ENCODE peak calls at places on chromosomes 12 and 14, in six cellular contexts. One of them, this sample, is unnamed.

GRCh38 chr12:56348776-56349175 is 10.1 kb downstream of the IL23A start:
- DNase-seq in BE2C: no peak
- DNase-seq in aorta: no peak
- DNase-seq in mucosa of descending colon: no peak
- DNase-seq in Panc1: no peak
- DNase-seq in OCI-LY7: no peak
- DNase-seq in this sample: no peak

GRCh38 chr14:73477618-73478266 is 13.0 kb upstream of the RIOX1 start:
- DNase-seq in BE2C: no peak
- DNase-seq in OCI-LY7: no peak
- DNase-seq in mucosa of descending colon: no peak
- DNase-seq in aorta: no peak
- DNase-seq in Panc1: no peak
- DNase-seq in this sample: no peak

GRCh38 chr14:23478109-23478698 is 8.7 kb downstream of the NGDN start:
- DNase-seq in aorta: peak
- DNase-seq in OCI-LY7: peak
- DNase-seq in mucosa of descending colon: peak
- DNase-seq in Panc1: peak
- DNase-seq in BE2C: peak
- DNase-seq in this sample: no peak

GRCh38 chr12:132558861-132559623 is 51.3 kb downstream of the LRCOL1 start:
- DNase-seq in mucosa of descending colon: peak
- DNase-seq in OCI-LY7: peak
- DNase-seq in aorta: no peak
- DNase-seq in Panc1: no peak
- DNase-seq in BE2C: no peak
- DNase-seq in this sample: no peak

GRCh38 chr12:2453807-2454177 is 341.0 kb upstream of the FKBP4 start:
- DNase-seq in Panc1: no peak
- DNase-seq in OCI-LY7: no peak
- DNase-seq in aorta: no peak
- DNase-seq in BE2C: no peak
- DNase-seq in mucosa of descending colon: no peak
- DNase-seq in this sample: no peak

GRCh38 chr14:69151458-69152180 is 1.3 kb downstream of the DCAF5 start:
- DNase-seq in mucosa of descending colon: peak
- DNase-seq in aorta: peak
- DNase-seq in Panc1: no peak
- DNase-seq in BE2C: peak
- DNase-seq in OCI-LY7: peak
- DNase-seq in this sample: peak

GRCh38 chr14:88933203-88933602 is 108.8 kb downstream of the TTC8 start:
- DNase-seq in OCI-LY7: no peak
- DNase-seq in mucosa of descending colon: no peak
- DNase-seq in Panc1: no peak
- DNase-seq in BE2C: no peak
- DNase-seq in aorta: no peak
- DNase-seq in this sample: no peak

GRCh38 chr12:27807063-27807703 is 27.1 kb upstream of the MANSC4 start:
- DNase-seq in aorta: no peak
- DNase-seq in mucosa of descending colon: no peak
- DNase-seq in BE2C: no peak
- DNase-seq in Panc1: no peak
- DNase-seq in OCI-LY7: no peak
- DNase-seq in this sample: no peak

GRCh38 chr12:132071001-132071810 is 72.9 kb downstream of the DDX51 start:
- DNase-seq in Panc1: no peak
- DNase-seq in mucosa of descending colon: no peak
- DNase-seq in BE2C: no peak
- DNase-seq in aorta: no peak
- DNase-seq in OCI-LY7: peak
- DNase-seq in this sample: no peak

DNA sequence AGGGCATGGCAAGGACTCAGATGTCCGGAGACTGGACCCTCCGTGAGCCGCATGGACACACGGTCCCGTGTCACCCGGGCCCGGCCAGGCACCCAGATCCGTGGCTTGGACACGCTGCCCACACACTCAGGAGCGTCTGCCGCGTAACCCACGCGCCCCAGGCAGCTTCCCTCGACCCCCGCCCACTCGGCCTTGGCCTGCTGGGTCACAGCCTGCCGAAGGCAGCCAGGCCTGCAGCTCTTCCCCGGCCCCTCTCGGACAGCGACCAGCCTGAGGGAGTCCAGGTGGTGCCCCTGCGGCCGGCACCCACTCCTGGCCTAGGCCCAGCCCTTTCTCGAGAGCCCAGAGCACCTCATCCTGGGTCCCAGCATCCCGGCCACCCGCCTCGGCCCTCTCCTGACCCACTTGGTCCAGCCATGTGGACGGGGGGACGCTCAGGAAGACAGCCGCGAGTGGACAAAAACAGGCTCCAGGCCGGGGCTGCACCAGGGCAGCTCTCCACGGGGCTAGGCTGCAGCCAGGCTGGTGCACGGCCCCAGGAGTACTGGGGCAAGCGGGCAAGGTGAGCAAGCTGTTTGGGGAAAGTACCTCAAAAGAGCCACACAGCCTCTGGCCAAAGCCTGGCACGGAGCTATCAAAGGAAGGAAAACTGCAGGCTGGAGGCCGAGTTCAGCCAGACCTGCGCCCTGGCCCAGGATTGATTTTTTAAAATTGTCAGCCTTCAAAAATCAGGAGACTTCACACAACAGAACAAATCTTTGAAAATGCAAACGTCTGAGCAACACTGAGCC is 6.5 kb downstream of the AKT1 start:
- DNase-seq in BE2C: no peak
- DNase-seq in Panc1: no peak
- DNase-seq in OCI-LY7: no peak
- DNase-seq in mucosa of descending colon: no peak
- DNase-seq in aorta: no peak
- DNase-seq in this sample: no peak
- H3K4me3 ChIP-seq in BE2C: no peak
- H3K4me3 ChIP-seq in Panc1: no peak
- H3K4me3 ChIP-seq in OCI-LY7: no peak
- H3K4me3 ChIP-seq in mucosa of descending colon: no peak
- H3K4me3 ChIP-seq in aorta: no peak
- H3K4me3 ChIP-seq in this sample: no peak

GRCh38 chr12:80580254-80580653 is 127.2 kb upstream of the MYF6 start:
- DNase-seq in BE2C: no peak
- DNase-seq in Panc1: no peak
- DNase-seq in aorta: no peak
- DNase-seq in OCI-LY7: no peak
- DNase-seq in mucosa of descending colon: no peak
- DNase-seq in this sample: no peak
- H3K4me3 ChIP-seq in BE2C: no peak
- H3K4me3 ChIP-seq in Panc1: no peak
- H3K4me3 ChIP-seq in aorta: no peak
- H3K4me3 ChIP-seq in OCI-LY7: no peak
- H3K4me3 ChIP-seq in mucosa of descending colon: no peak
- H3K4me3 ChIP-seq in this sample: no peak

GRCh38 chr14:67963960-67964359 is 144.4 kb downstream of the RAD51B start:
- DNase-seq in Panc1: no peak
- DNase-seq in BE2C: no peak
- DNase-seq in aorta: no peak
- DNase-seq in mucosa of descending colon: no peak
- DNase-seq in OCI-LY7: no peak
- DNase-seq in this sample: no peak
- H3K4me3 ChIP-seq in Panc1: no peak
- H3K4me3 ChIP-seq in BE2C: no peak
- H3K4me3 ChIP-seq in aorta: no peak
- H3K4me3 ChIP-seq in mucosa of descending colon: no peak
- H3K4me3 ChIP-seq in OCI-LY7: no peak
- H3K4me3 ChIP-seq in this sample: no peak

GRCh38 chr12:25493682-25494081 is 59.4 kb downstream of the LMNTD1 start:
- DNase-seq in aorta: no peak
- DNase-seq in mucosa of descending colon: no peak
- DNase-seq in BE2C: no peak
- DNase-seq in OCI-LY7: no peak
- DNase-seq in Panc1: no peak
- DNase-seq in this sample: no peak
- H3K4me3 ChIP-seq in aorta: no peak
- H3K4me3 ChIP-seq in mucosa of descending colon: no peak
- H3K4me3 ChIP-seq in BE2C: no peak
- H3K4me3 ChIP-seq in OCI-LY7: no peak
- H3K4me3 ChIP-seq in Panc1: no peak
- H3K4me3 ChIP-seq in this sample: no peak

This sample was measured in kidney.